ENCODE peak calls at places on chromosomes 2 and 18, in nine cellular contexts. U is activated naive CD8-positive, alpha-beta T cell treated with anti-CD3 and anti-CD28 coated beads for 36 hours; L is NCI-H82; Q is NCI-H1092 treated with DMSO at 0.1 percent for 48 hours; Z is activated CD4-positive, alpha-beta T cell treated with anti-CD3 and anti-CD28 coated beads for 36 hours; E is prostate gland; H is Calu3; B is A549; A is activated naive CD4-positive, alpha-beta T cell treated with anti-CD3 and anti-CD28 coated beads, Interleukin-2, amount 50 U/mL, for 16 hours. O is an unnamed sample.

GRCh38 chr18:45255142-45255890 is 360.0 kb upstream of the SLC14A2 start:
- DNase-seq in U (no peak), L (no peak), Q (peak; percentile 85), Z (no peak), E (no peak), H (no peak), B (no peak), A (no peak), O (no peak)

GRCh38 chr2:46309052-46309953 is 12.1 kb downstream of the EPAS1 start:
- DNase-seq in U (no peak), L (no peak), Q (no peak), Z (no peak), E (no peak), H (no peak), B (no peak), A (no peak), O (no peak)

GRCh38 chr2:23532311-23533013 is 147.5 kb downstream of the KLHL29 start:
- DNase-seq in U (peak; percentile 58), L (peak; percentile 87), Q (no peak), Z (peak; percentile 69), E (peak; percentile 20), H (no peak), B (no peak), A (peak; percentile 50), O (no peak)

GRCh38 chr2:138090330-138090729 is 126.1 kb downstream of the HNMT start:
- DNase-seq in U (no peak), L (peak; percentile 47), Q (peak; percentile 57), Z (no peak), E (peak; percentile 13), H (peak; percentile 50), B (peak; percentile 47), A (no peak), O (no peak)

GRCh38 chr18:68803371-68803770 is 5.5 kb downstream of the CCDC102B start:
- DNase-seq in U (no peak), L (peak; percentile 95), Q (no peak), Z (no peak), E (no peak), H (no peak), B (no peak), A (no peak), O (no peak)

GRCh38 chr2:203714112-203714511 is 7.7 kb downstream of the CD28 start:
- DNase-seq in U (no peak), L (no peak), Q (no peak), Z (peak; percentile 54), E (no peak), H (no peak), B (no peak), A (no peak), O (no peak)

GRCh38 chr18:52546686-52547346 is 206.8 kb downstream of the DCC start:
- DNase-seq in U (no peak), L (no peak), Q (no peak), Z (no peak), E (no peak), H (no peak), B (no peak), A (no peak), O (no peak)

GRCh38 chr2:30978854-30979253 is 159.4 kb downstream of the GALNT14 start:
- DNase-seq in U (no peak), L (peak; percentile 13), Q (no peak), Z (no peak), E (no peak), H (no peak), B (no peak), A (no peak), O (no peak)

GRCh38 chr2:16665746-16666452 is at the start of gene CYRIA:
- DNase-seq in U (peak; percentile 56), L (peak; percentile 64), Q (no peak), Z (peak; percentile 80), E (peak; percentile 59), H (peak; percentile 43), B (no peak), A (peak; percentile 32), O (peak; percentile 73)

GRCh38 chr2:105405291-105405690 is 6.4 kb upstream of the FHL2 start:
- DNase-seq in U (no peak), L (no peak), Q (no peak), Z (no peak), E (no peak), H (no peak), B (no peak), A (no peak), O (no peak)

GRCh38 chr2:88452151-88452851 is at the start of gene FOXI3:
- DNase-seq in U (peak; percentile 21), L (peak; percentile 41), Q (no peak), Z (peak; percentile 16), E (no peak), H (no peak), B (no peak), A (peak; percentile 12), O (no peak)

GRCh38 chr2:189544638-189545037 is 35.9 kb downstream of the SLC40A1 start:
- DNase-seq in U (no peak), L (no peak), Q (no peak), Z (no peak), E (no peak), H (no peak), B (no peak), A (no peak), O (no peak)

GRCh38 chr2:218031771-218032257 is 29.0 kb upstream of the TNS1 start:
- DNase-seq in U (no peak), L (no peak), Q (no peak), Z (no peak), E (peak; percentile 60), H (no peak), B (no peak), A (no peak), O (peak; percentile 13)

GRCh38 chr18:80159713-80160636 is 50.9 kb downstream of the ADNP2 start:
- DNase-seq in U (peak; percentile 62), L (no peak), Q (no peak), Z (peak; percentile 77), E (no peak), H (no peak), B (no peak), A (peak; percentile 50), O (no peak)

GRCh38 chr2:33033524-33034150 is 86.9 kb downstream of the LTBP1 start:
- DNase-seq in U (no peak), L (peak; percentile 95), Q (peak; percentile 24), Z (no peak), E (no peak), H (peak; percentile 10), B (peak; percentile 69), A (no peak), O (no peak)

GRCh38 chr2:142803158-142803557 is 74.3 kb upstream of the KYNU start:
- DNase-seq in U (no peak), L (no peak), Q (no peak), Z (no peak), E (no peak), H (no peak), B (no peak), A (no peak), O (no peak)

GRCh38 chr2:122680662-122681061 is 925.2 kb downstream of the TSN start:
- DNase-seq in U (no peak), L (no peak), Q (no peak), Z (no peak), E (no peak), H (no peak), B (no peak), A (no peak), O (no peak)

GRCh38 chr2:99819766-99820165 is 322.6 kb downstream of the AFF3 start:
- DNase-seq in U (no peak), L (no peak), Q (no peak), Z (no peak), E (no peak), H (no peak), B (peak; percentile 9), A (no peak), O (no peak)

GRCh38 chr2:10079931-10080535 is at the start of gene CYS1:
- DNase-seq in U (peak; percentile 34), L (peak; percentile 40), Q (no peak), Z (peak; percentile 50), E (no peak), H (peak; percentile 76), B (peak; percentile 57), A (no peak), O (no peak)

GRCh38 chr2:184683923-184684322 is 85.6 kb downstream of the ZNF804A start:
- DNase-seq in U (no peak), L (no peak), Q (no peak), Z (no peak), E (no peak), H (no peak), B (no peak), A (no peak), O (no peak)

GRCh38 chr2:213036836-213037235 is 114.6 kb downstream of the IKZF2 start:
- DNase-seq in U (no peak), L (no peak), Q (no peak), Z (no peak), E (no peak), H (no peak), B (no peak), A (no peak), O (no peak)

GRCh38 chr2:96153991-96154431 is 8.8 kb upstream of the DUSP2 start:
- DNase-seq in U (no peak), L (no peak), Q (no peak), Z (peak; percentile 33), E (no peak), H (no peak), B (no peak), A (no peak), O (no peak)

GRCh38 chr2:181628590-181629585 is 28.0 kb downstream of the CERKL start:
- DNase-seq in U (no peak), L (peak; percentile 54), Q (peak; percentile 32), Z (no peak), E (no peak), H (no peak), B (no peak), A (no peak), O (no peak)

GRCh38 chr2:51304341-51304740 is 272.4 kb upstream of the NRXN1 start:
- DNase-seq in U (no peak), L (no peak), Q (no peak), Z (no peak), E (no peak), H (no peak), B (no peak), A (no peak), O (no peak)

GRCh38 chr2:135985826-135986393 is 484 bp upstream of the DARS1 start:
- DNase-seq in U (peak; percentile 81), L (no peak), Q (no peak), Z (peak; percentile 89), E (no peak), H (no peak), B (no peak), A (peak; percentile 71), O (no peak)

O was measured in natural killer cell.